ENCODE peak calls at places on chromosomes 2 and 18, in six cellular contexts. U is HT-29, Z is fibroblast of lung, H is activated T-cell treated with anti-CD3 and anti-CD28 coated beads for 4 hours, C is non-pigmented ciliary epithelial cell, A is ovary. F is an unnamed sample.

GRCh38 chr2:189819297-189819704 is 35.1 kb downstream of the PMS1 start:
- DNase-seq in A (no peak), Z (peak), H (no peak), C (peak), U (no peak), F (no peak)

GRCh38 chr18:6058941-6059340 is 163.6 kb upstream of the TMEM200C start:
- DNase-seq in U (no peak), A (no peak), Z (peak), H (no peak), C (peak), F (no peak)

GRCh38 chr2:168188011-168188410 is 59.4 kb downstream of the STK39 start:
- DNase-seq in U (no peak), H (no peak), A (no peak), Z (no peak), C (no peak), F (no peak)

GRCh38 chr2:210046851-210047486 is 44.5 kb downstream of the RPE start:
- DNase-seq in Z (no peak), H (no peak), U (no peak), C (no peak), A (no peak), F (no peak)

GRCh38 chr2:101515512-101515911 is 40.6 kb upstream of the RFX8 start:
- DNase-seq in H (no peak), C (no peak), U (no peak), A (peak), Z (peak), F (no peak)

GRCh38 chr2:39583781-39584180 is 81.9 kb upstream of the TMEM178A start:
- DNase-seq in Z (peak), U (no peak), H (no peak), A (no peak), C (no peak), F (no peak)

GRCh38 chr2:176924909-176925548 is 287.6 kb upstream of the HNRNPA3 start:
- DNase-seq in U (no peak), Z (no peak), A (no peak), C (no peak), H (no peak), F (no peak)

GRCh38 chr2:85259101-85259590 is 68.6 kb downstream of the TGOLN2 start:
- DNase-seq in H (no peak), Z (peak), A (no peak), U (no peak), C (no peak), F (no peak)

GRCh38 chr2:157414050-157414449 is 29.8 kb downstream of the CYTIP start:
- DNase-seq in Z (no peak), H (no peak), C (no peak), A (no peak), U (no peak), F (no peak)

GRCh38 chr2:206088248-206088647 is 2.3 kb upstream of the INO80D start:
- DNase-seq in Z (no peak), H (no peak), C (no peak), U (no peak), A (no peak), F (no peak)

GRCh38 chr2:78061301-78061700 is 539.1 kb upstream of the LRRTM4 start:
- DNase-seq in Z (peak), U (no peak), H (no peak), C (no peak), A (no peak), F (no peak)

GRCh38 chr2:6525371-6525770 is 340.3 kb downstream of the CMPK2 start:
- DNase-seq in U (no peak), C (no peak), H (no peak), Z (no peak), A (no peak), F (no peak)

GRCh38 chr2:207230261-207231105 is 64.7 kb upstream of the KLF7 start:
- DNase-seq in A (no peak), Z (no peak), U (peak), H (no peak), C (no peak), F (no peak)

GRCh38 chr2:186716004-186716403 is 22.1 kb downstream of the FAM171B start:
- DNase-seq in H (no peak), A (no peak), U (no peak), Z (no peak), C (no peak), F (no peak)

GRCh38 chr2:196290149-196290548 is 118.8 kb upstream of the STK17B start:
- DNase-seq in C (no peak), U (no peak), H (no peak), A (no peak), Z (no peak), F (no peak)

GRCh38 chr2:119715409-119716295 is 36.7 kb downstream of the TMEM177 start:
- DNase-seq in C (no peak), A (no peak), U (no peak), H (no peak), Z (no peak), F (no peak)

GRCh38 chr18:45621068-45621511 is 5.8 kb downstream of the SLC14A2 start:
- DNase-seq in A (peak), Z (peak), C (no peak), H (peak), U (peak), F (no peak)

GRCh38 chr2:28232267-28232666 is 160.4 kb upstream of the FOSL2 start:
- DNase-seq in H (no peak), U (no peak), A (peak), C (no peak), Z (no peak), F (no peak)

GRCh38 chr18:21307578-21307977 is 65.5 kb downstream of the GREB1L start:
- DNase-seq in A (no peak), Z (no peak), H (no peak), C (no peak), U (no peak), F (no peak)

GRCh38 chr2:189300917-189301316 is 121.4 kb upstream of the COL5A2 start:
- DNase-seq in A (no peak), H (no peak), C (no peak), Z (no peak), U (no peak), F (no peak)

GRCh38 chr2:5981241-5982055 is 289.3 kb downstream of the SOX11 start:
- DNase-seq in Z (peak), A (no peak), C (no peak), U (no peak), H (no peak), F (no peak)

GRCh38 chr2:12244070-12244469 is 472.7 kb upstream of the TRIB2 start:
- DNase-seq in U (no peak), C (no peak), A (no peak), Z (peak), H (no peak), F (no peak)

GRCh38 chr18:7366597-7366996 is 135.7 kb downstream of the LRRC30 start:
- DNase-seq in Z (no peak), H (no peak), A (no peak), U (no peak), C (no peak), F (no peak)

GRCh38 chr2:67799889-67800288 is 262.9 kb downstream of the C1D start:
- DNase-seq in H (no peak), C (no peak), A (no peak), Z (no peak), U (no peak), F (no peak)

GRCh38 chr2:165791811-165792454 is 2.1 kb downstream of the GALNT3 start:
- DNase-seq in H (no peak), Z (peak), U (peak), A (no peak), C (peak), F (no peak)

GRCh38 chr2:65228249-65228750 is 669 bp downstream of the ACTR2 start:
- DNase-seq in Z (peak), U (no peak), A (no peak), H (no peak), C (no peak), F (no peak)

GRCh38 chr2:204731996-204732395 is 186.7 kb downstream of the PARD3B start:
- DNase-seq in Z (peak), U (no peak), A (no peak), H (no peak), C (peak), F (no peak)

GRCh38 chr2:66574701-66575624 is 140.0 kb downstream of the MEIS1 start:
- DNase-seq in A (peak), H (no peak), C (no peak), Z (peak), U (peak), F (no peak)

GRCh38 chr2:29314816-29315571 is 199.8 kb downstream of the CLIP4 start:
- DNase-seq in Z (peak), H (no peak), C (no peak), U (no peak), A (no peak), F (peak)

GRCh38 chr2:196131384-196131861 is 40.0 kb downstream of the STK17B start:
- DNase-seq in C (no peak), U (peak), H (peak), A (no peak), Z (peak), F (peak)

GRCh38 chr2:68726608-68727367 is 7.8 kb upstream of the ARHGAP25 start:
- DNase-seq in C (no peak), H (peak), U (no peak), A (no peak), Z (peak), F (peak)

GRCh38 chr2:57177176-57177575 is 869.4 kb upstream of the VRK2 start:
- DNase-seq in H (no peak), C (no peak), A (no peak), Z (no peak), U (no peak), F (no peak)

GRCh38 chr2:37350034-37350433 is 5.6 kb downstream of the QPCT start:
- DNase-seq in H (no peak), A (no peak), U (peak), Z (no peak), C (no peak), F (no peak)

GRCh38 chr2:23350026-23350791 is 34.8 kb upstream of the KLHL29 start:
- DNase-seq in A (no peak), C (no peak), H (no peak), U (no peak), Z (no peak), F (no peak)

F was measured in activated T-helper 9 cell treated with anti-CD3 and anti-CD28 coated beads, Interleukin-2, amount 50 U/mL, for 16 hours.